ENCODE peak calls at places on chromosomes 12 and 14, in four cellular contexts. B is neural progenitor cell, U is endothelial cell, A is A172. G is an unnamed sample.

GRCh38 chr14:73237219-73237785 is at the start of gene PAPLN:
- DNase-seq in B (peak; percentile 61), U (no peak), A (peak; percentile 27), G (peak; percentile 31)

GRCh38 chr14:103031956-103032355 is 25.4 kb downstream of the CDC42BPB start:
- DNase-seq in B (peak; percentile 33), U (peak; percentile 29), A (no peak), G (no peak)

GRCh38 chr12:11653215-11653753 is 3.8 kb downstream of the ETV6 start:
- DNase-seq in B (no peak), U (no peak), A (no peak), G (peak; percentile 35)

GRCh38 chr14:89455412-89455811 is 38.4 kb upstream of the FOXN3 start:
- DNase-seq in B (peak; percentile 13), U (no peak), A (no peak), G (peak; percentile 34)

GRCh38 chr12:11107719-11108118 is 15.6 kb upstream of the TAS2R43 start:
- DNase-seq in B (no peak), U (no peak), A (no peak), G (no peak)

GRCh38 chr12:121326996-121327674 is 25.1 kb downstream of the ANAPC5 start:
- DNase-seq in B (no peak), U (no peak), A (no peak), G (no peak)

GRCh38 chr12:50070314-50071060 is 13.1 kb downstream of the ASIC1 start:
- DNase-seq in B (peak; percentile 86), U (peak; percentile 86), A (peak; percentile 75), G (peak; percentile 77)

GRCh38 chr14:86673523-86673969 is 1143.6 kb downstream of the FLRT2 start:
- DNase-seq in B (no peak), U (no peak), A (peak; percentile 4), G (no peak)

GRCh38 chr12:92739099-92739498 is 36.3 kb downstream of the PLEKHG7 start:
- DNase-seq in B (peak; percentile 20), U (no peak), A (peak; percentile 15), G (peak; percentile 46)

GRCh38 chr14:35414365-35414764 is 9.8 kb upstream of the NFKBIA start:
- DNase-seq in B (no peak), U (no peak), A (peak; percentile 52), G (no peak)